ENCODE peak calls at places on chromosomes 4 and X, in eight cellular contexts. T is ovary, M is sigmoid colon, Y is body of pancreas, X is tibial nerve, D is K562, A is IMR-90, K is breast epithelium. L is an unnamed sample.

GRCh38 chr4:143381171-143382118 is 44.8 kb downstream of the GAB1 start:
- DNase-seq in T (peak), M (peak), Y (peak), X (peak), D (no peak), A (peak), K (peak), L (peak)

GRCh38 chr4:54940996-54941395 is 184.4 kb downstream of the KDR start:
- DNase-seq in T (no peak), M (no peak), Y (no peak), X (no peak), D (no peak), A (no peak), K (no peak), L (no peak)

GRCh38 chrX:118666521-118666920 is 60.9 kb upstream of the IL13RA1 start:
- DNase-seq in T (no peak), M (no peak), Y (no peak), X (no peak), D (no peak), A (peak), K (no peak), L (no peak)

GRCh38 chr4:141133146-141134006 is at the start of gene RNF150:
- DNase-seq in T (peak), M (peak), Y (peak), X (peak), D (peak), A (peak), K (peak), L (peak)

GRCh38 chr4:79442422-79442821 is 34.4 kb upstream of the GK2 start:
- DNase-seq in T (no peak), M (no peak), Y (no peak), X (no peak), D (no peak), A (no peak), K (no peak), L (no peak)

GRCh38 chr4:33837043-33837442 is 2407.3 kb downstream of the ARAP2 start:
- DNase-seq in T (no peak), M (no peak), Y (no peak), X (no peak), D (no peak), A (peak), K (no peak), L (no peak)

GRCh38 chr4:150209140-150209829 is 131.0 kb downstream of the DCLK2 start:
- DNase-seq in T (peak), M (peak), Y (peak), X (peak), D (peak), A (peak), K (peak), L (peak)

GRCh38 chr4:128338634-128339355 is 51.2 kb upstream of the PGRMC2 start:
- DNase-seq in T (no peak), M (no peak), Y (no peak), X (no peak), D (peak), A (peak), K (no peak), L (no peak)

GRCh38 chr4:110849461-110849860 is 226.6 kb upstream of the PITX2 start:
- DNase-seq in T (no peak), M (no peak), Y (no peak), X (no peak), D (no peak), A (no peak), K (no peak), L (no peak)

GRCh38 chr4:15781427-15782095 is 3.4 kb downstream of the CD38 start:
- DNase-seq in T (no peak), M (no peak), Y (no peak), X (no peak), D (no peak), A (no peak), K (no peak), L (no peak)

GRCh38 chrX:150084474-150085229 is 146.4 kb upstream of the EOLA2 start:
- DNase-seq in T (no peak), M (no peak), Y (no peak), X (no peak), D (no peak), A (peak), K (no peak), L (no peak)

GRCh38 chrX:39059866-39060265 is 258.6 kb downstream of the MID1IP1 start:
- DNase-seq in T (no peak), M (no peak), Y (no peak), X (no peak), D (no peak), A (no peak), K (no peak), L (no peak)

GRCh38 chrX:10972731-10973130 is 138.4 kb upstream of the HCCS start:
- DNase-seq in T (no peak), M (no peak), Y (no peak), X (no peak), D (no peak), A (peak), K (no peak), L (no peak)

GRCh38 chrX:47361538-47362511 is 8.6 kb upstream of the ZNF157 start:
- DNase-seq in T (peak), M (peak), Y (peak), X (peak), D (peak), A (peak), K (no peak), L (peak)

GRCh38 chr4:2008671-2008920 is 178 bp downstream of the NELFA start:
- DNase-seq in T (no peak), M (no peak), Y (no peak), X (no peak), D (no peak), A (no peak), K (no peak), L (no peak)

GRCh38 chr4:8910100-8910821 is 38.6 kb upstream of the HMX1 start:
- DNase-seq in T (peak), M (peak), Y (no peak), X (peak), D (no peak), A (no peak), K (peak), L (peak)

GRCh38 chr4:94463771-94464170 is 12.0 kb downstream of the PDLIM5 start:
- DNase-seq in T (no peak), M (no peak), Y (no peak), X (no peak), D (no peak), A (peak), K (no peak), L (no peak)

GRCh38 chr4:128846063-128846462 is 36.6 kb downstream of the JADE1 start:
- DNase-seq in T (no peak), M (no peak), Y (peak), X (no peak), D (no peak), A (no peak), K (no peak), L (no peak)

GRCh38 chr4:114015444-114015899 is 36.0 kb upstream of the ARSJ start:
- DNase-seq in T (no peak), M (no peak), Y (no peak), X (no peak), D (no peak), A (peak), K (no peak), L (no peak)

GRCh38 chrX:7146703-7147430 is 645 bp upstream of the STS start:
- DNase-seq in T (no peak), M (peak), Y (peak), X (no peak), D (peak), A (no peak), K (no peak), L (no peak)

GRCh38 chrX:7146026-7146702 is 1.3 kb upstream of the STS start:
- DNase-seq in T (no peak), M (no peak), Y (no peak), X (no peak), D (no peak), A (no peak), K (no peak), L (no peak)

GRCh38 chrX:7147978-7148824 is at the start of gene PUDP:
- DNase-seq in T (peak), M (peak), Y (peak), X (peak), D (peak), A (peak), K (peak), L (peak)

GRCh38 chrX:7149421-7149820 is 1.5 kb upstream of the PUDP start:
- DNase-seq in T (no peak), M (no peak), Y (no peak), X (no peak), D (no peak), A (no peak), K (no peak), L (no peak)

GRCh38 chrX:7147431-7147977 is at the start of gene STS:
- DNase-seq in T (peak), M (peak), Y (peak), X (peak), D (no peak), A (peak), K (no peak), L (peak)
- TF ChIP-seq POLR2A in T (no peak), M (no peak), Y (no peak), X (no peak), D (no peak), A (no peak), K (no peak), L (no peak)

DNA sequence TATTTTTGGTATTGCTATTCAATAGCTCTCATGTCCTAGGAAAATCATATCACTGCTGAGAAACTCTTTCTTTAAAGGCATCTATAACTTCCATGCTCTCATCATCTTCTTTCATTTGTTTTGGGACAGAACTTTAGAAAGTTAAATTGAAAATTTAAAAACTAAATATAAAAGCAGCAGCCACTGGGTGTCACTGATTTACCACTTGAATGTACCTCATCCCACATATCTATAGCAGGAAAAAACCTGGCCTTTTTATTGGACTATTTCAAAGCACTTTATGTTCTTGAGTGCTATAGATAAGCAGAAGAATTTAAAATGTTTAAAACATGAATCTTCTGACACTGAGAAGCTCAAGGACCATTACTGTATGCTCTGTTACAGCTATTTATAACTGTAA is 165.3 kb upstream of the TTC29 start:
- DNase-seq in T (no peak), M (no peak), Y (no peak), X (no peak), D (no peak), A (peak), K (no peak), L (no peak)
- TF ChIP-seq CTCF in T (peak), M (no peak), Y (no peak), X (no peak), D (no peak), A (peak), K (no peak), L (peak)

DNA sequence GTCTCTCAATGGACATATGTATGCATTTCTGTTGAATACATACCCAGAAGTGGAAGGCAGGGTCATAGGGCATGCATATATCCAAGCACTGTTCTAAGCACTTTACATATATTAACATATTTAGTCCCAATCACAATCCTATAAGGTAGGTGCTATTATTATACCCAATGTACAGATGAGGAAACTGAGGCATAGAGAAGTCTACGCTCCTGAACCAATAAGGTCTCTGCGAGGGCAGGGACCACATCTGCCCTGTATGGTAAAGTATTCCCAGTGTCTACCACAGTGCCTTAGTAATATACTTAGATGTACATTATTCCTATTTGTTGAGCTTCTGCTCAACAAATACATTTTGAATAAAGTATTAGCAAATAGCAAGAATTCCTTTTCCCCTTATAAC is 5.2 kb downstream of the PPAT start:
- DNase-seq in T (no peak), M (no peak), Y (no peak), X (no peak), D (no peak), A (no peak), K (no peak), L (no peak)
- TF ChIP-seq POLR2A in T (no peak), M (no peak), Y (no peak), X (no peak), D (no peak), A (no peak), K (no peak), L (no peak)

DNA sequence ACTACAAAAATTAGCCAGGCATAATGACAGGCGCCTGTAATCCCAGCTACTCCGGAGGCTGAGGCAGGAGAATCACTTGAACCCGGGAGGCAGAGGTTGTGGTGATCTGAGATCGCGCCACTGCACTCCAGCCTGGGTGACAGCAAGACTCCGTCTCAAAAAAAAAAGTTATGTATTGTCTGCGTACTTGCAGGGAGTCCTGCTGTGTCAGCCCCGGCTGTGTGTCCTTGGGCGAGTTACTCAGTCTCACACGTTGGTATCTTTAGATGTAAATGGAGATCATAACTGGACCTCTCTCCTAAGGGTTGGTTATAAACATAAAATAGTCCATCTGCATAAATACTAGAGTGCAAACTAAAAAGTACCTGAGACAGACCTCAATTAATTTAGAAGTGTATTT is 22.7 kb upstream of the TBC1D14 start:
- DNase-seq in T (no peak), M (no peak), Y (no peak), X (no peak), D (no peak), A (no peak), K (no peak), L (no peak)
- TF ChIP-seq CTCF in T (no peak), M (no peak), Y (no peak), X (no peak), D (no peak), A (no peak), K (no peak), L (no peak)

DNA sequence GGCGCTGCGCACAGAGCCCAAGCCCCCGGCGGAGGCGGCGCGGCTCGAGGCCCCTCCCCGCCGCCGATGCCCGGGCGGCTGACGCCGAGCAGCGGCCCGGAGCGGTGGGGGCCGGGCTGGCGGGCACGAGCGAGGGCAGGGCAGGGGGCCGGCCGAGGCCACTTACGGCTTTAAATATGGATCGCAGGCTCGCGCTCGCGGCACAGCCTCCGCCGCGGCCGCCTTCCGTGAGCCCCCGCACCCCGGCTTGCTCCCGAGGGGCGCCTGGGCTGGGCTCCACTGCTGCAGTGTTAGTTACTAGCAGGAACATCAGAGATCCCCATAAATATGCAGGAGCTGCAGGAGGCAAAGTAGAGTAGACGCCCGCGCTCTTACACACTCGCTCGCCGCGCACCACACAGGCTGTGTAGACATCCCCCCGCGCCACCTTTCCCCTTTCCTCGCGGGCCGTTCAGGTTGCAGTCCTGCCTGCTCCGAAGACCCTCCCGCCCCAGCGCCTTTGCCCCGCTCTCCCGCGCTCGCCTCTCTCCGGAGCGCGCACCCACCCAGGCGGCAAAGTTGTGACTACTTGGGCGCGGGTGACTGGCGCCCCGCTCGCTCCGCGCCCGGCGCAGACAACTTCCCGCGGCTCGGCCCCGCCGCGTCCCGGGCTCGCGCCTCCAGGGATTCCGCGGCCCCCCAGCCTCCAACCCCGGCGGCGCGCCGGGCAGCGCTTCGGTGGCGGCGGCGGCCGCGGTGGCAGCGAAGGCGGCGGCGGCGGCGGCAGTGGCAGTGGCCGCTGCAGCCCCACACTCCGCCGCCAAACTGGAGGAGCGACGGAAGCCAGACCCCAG is 152.0 kb upstream of the SLC4A4 start:
- DNase-seq in T (peak), M (peak), Y (peak), X (peak), D (no peak), A (peak), K (no peak), L (peak)
- TF ChIP-seq POLR2A in T (no peak), M (no peak), Y (peak), X (peak), D (no peak), A (peak), K (no peak), L (no peak)

GRCh38 chr4:184114431-184114830 is 103.2 kb downstream of the ENPP6 start:
- DNase-seq in T (no peak), M (no peak), Y (no peak), X (no peak), D (no peak), A (no peak), K (no peak), L (no peak)
- TF ChIP-seq CTCF in T (no peak), M (no peak), Y (no peak), X (no peak), D (peak), A (no peak), K (no peak), L (no peak)